ENCODE peak calls at places on chromosomes 11 and 22, in eight cellular contexts. N, G, P, R, E, T, S and Q are unnamed samples.

GRCh38 chr11:127338380-127339259 is 338.1 kb upstream of the KIRREL3 start:
- DNase-seq in R (no peak), G (no peak), T (no peak), E (no peak), P (no peak), S (no peak), N (no peak), Q (no peak)

GRCh38 chr11:65853249-65853979 is 4.6 kb downstream of the CFL1 start:
- DNase-seq in P (no peak), S (peak; percentile 61), T (no peak), E (no peak), G (no peak), N (no peak), R (peak; percentile 6), Q (no peak)

GRCh38 chr11:96314326-96315050 is 28.5 kb downstream of the MAML2 start:
- DNase-seq in P (no peak), G (peak; percentile 75), E (no peak), R (peak; percentile 85), T (no peak), N (peak; percentile 58), S (no peak), Q (no peak)

GRCh38 chr22:19292262-19293230 is 1.0 kb upstream of the CLTCL1 start:
- DNase-seq in E (no peak), R (no peak), S (no peak), G (peak; percentile 20), N (no peak), T (peak; percentile 93), P (peak; percentile 29), Q (no peak)

GRCh38 chr11:45732343-45732742 is 66.9 kb upstream of the CHST1 start:
- DNase-seq in E (no peak), N (no peak), S (no peak), P (no peak), R (no peak), G (no peak), T (no peak), Q (no peak)

GRCh38 chr22:44084044-44084772 is 60.1 kb downstream of the PARVB start:
- DNase-seq in T (peak; percentile 77), N (no peak), P (no peak), S (no peak), G (no peak), R (no peak), E (no peak), Q (no peak)

GRCh38 chr11:61041755-61042518 is 60.4 kb upstream of the CD5 start:
- DNase-seq in S (no peak), E (peak; percentile 69), G (peak; percentile 32), T (no peak), R (no peak), N (peak; percentile 56), P (no peak), Q (peak; percentile 90)

GRCh38 chr11:912266-912665 is 1.7 kb upstream of the CHID1 start:
- DNase-seq in S (no peak), P (no peak), R (no peak), T (no peak), G (no peak), E (no peak), N (no peak), Q (no peak)

GRCh38 chr11:91866642-91867041 is 358.0 kb upstream of the FAT3 start:
- DNase-seq in S (no peak), T (no peak), N (no peak), P (no peak), R (no peak), G (no peak), E (no peak), Q (no peak)

GRCh38 chr22:43476751-43477150 is 64.9 kb downstream of the MPPED1 start:
- DNase-seq in S (no peak), N (no peak), G (no peak), E (no peak), T (no peak), P (no peak), R (no peak), Q (no peak)

GRCh38 chr11:67022341-67022933 is 497 bp upstream of the SYT12 start:
- DNase-seq in S (no peak), P (peak; percentile 22), G (peak; percentile 68), N (no peak), T (no peak), E (peak; percentile 32), R (peak; percentile 74), Q (no peak)

GRCh38 chr22:32545801-32546200 is 71.2 kb downstream of the FBXO7 start:
- DNase-seq in E (no peak), T (no peak), P (no peak), N (no peak), G (peak; percentile 6), R (peak; percentile 72), S (peak; percentile 62), Q (no peak)

GRCh38 chr22:46528121-46528610 is 9.3 kb downstream of the CELSR1 start:
- DNase-seq in S (no peak), R (peak; percentile 48), N (peak; percentile 91), G (peak; percentile 73), E (no peak), P (no peak), T (no peak), Q (no peak)

GRCh38 chr11:86136542-86136941 is 67.7 kb upstream of the PICALM start:
- DNase-seq in P (no peak), N (no peak), G (no peak), R (no peak), T (no peak), S (no peak), E (no peak), Q (no peak)

GRCh38 chr11:64015935-64016468 is 19.7 kb upstream of the FLRT1 start:
- DNase-seq in E (peak; percentile 55), T (no peak), S (no peak), G (no peak), N (no peak), R (no peak), P (no peak), Q (no peak)

GRCh38 chr22:26432619-26433311 is 3.7 kb downstream of the ASPHD2 start:
- DNase-seq in P (no peak), E (no peak), S (no peak), R (no peak), T (no peak), N (no peak), G (no peak), Q (no peak)

GRCh38 chr11:106585061-106585460 is 433.2 kb downstream of the GUCY1A2 start:
- DNase-seq in E (no peak), P (no peak), T (no peak), R (peak; percentile 41), G (peak; percentile 53), S (no peak), N (peak; percentile 12), Q (no peak)

GRCh38 chr11:13699041-13699440 is 30.6 kb downstream of the FAR1 start:
- DNase-seq in T (no peak), N (no peak), R (no peak), G (no peak), S (no peak), E (no peak), P (no peak), Q (no peak)

GRCh38 chr22:23226497-23226850 is 46.2 kb downstream of the BCR start:
- DNase-seq in T (no peak), R (no peak), S (no peak), P (no peak), G (peak; percentile 43), E (no peak), N (no peak), Q (no peak)

GRCh38 chr11:46075928-46076327 is 45.3 kb downstream of the PHF21A start:
- DNase-seq in T (no peak), S (no peak), P (no peak), N (no peak), G (no peak), R (no peak), E (no peak), Q (no peak)

GRCh38 chr11:113203332-113203731 is 111.1 kb upstream of the TTC12 start:
- DNase-seq in S (no peak), G (no peak), N (no peak), P (no peak), E (no peak), T (no peak), R (no peak), Q (no peak)

GRCh38 chr22:39652990-39653786 is 82.6 kb downstream of the CACNA1I start:
- DNase-seq in N (no peak), G (no peak), S (no peak), T (peak; percentile 48), P (no peak), R (no peak), E (no peak), Q (no peak)

GRCh38 chr22:37351268-37351667 is 69.0 kb downstream of the CYTH4 start:
- DNase-seq in P (no peak), E (no peak), R (no peak), T (no peak), G (no peak), N (no peak), S (no peak), Q (no peak)

GRCh38 chr11:26720003-26720402 is 1.9 kb downstream of the SLC5A12 start:
- DNase-seq in P (no peak), E (no peak), R (no peak), T (no peak), S (no peak), N (no peak), G (no peak), Q (no peak)

GRCh38 chr11:72716291-72716690 is 35.9 kb downstream of the ARAP1 start:
- DNase-seq in N (no peak), G (peak; percentile 10), P (no peak), R (no peak), T (peak; percentile 30), E (peak; percentile 77), S (no peak), Q (no peak)

GRCh38 chr22:45511847-45512261 is 9.2 kb downstream of the FBLN1 start:
- DNase-seq in N (peak; percentile 37), E (no peak), P (peak; percentile 19), G (peak; percentile 80), T (peak; percentile 90), R (peak; percentile 75), S (peak; percentile 96), Q (no peak)

GRCh38 chr11:92811341-92811740 is 158.1 kb upstream of the MTNR1B start:
- DNase-seq in N (no peak), T (no peak), S (no peak), E (no peak), P (peak; percentile 37), G (no peak), R (no peak), Q (no peak)

GRCh38 chr22:44369241-44369652 is 56.5 kb upstream of the SHISAL1 start:
- DNase-seq in S (peak; percentile 49), R (no peak), T (peak; percentile 45), P (no peak), N (no peak), G (no peak), E (no peak), Q (no peak)